ENCODE peak calls at places on chromosomes 7 and 10, in seven cellular contexts. Z, W, G, L, U, R and B are unnamed samples.

GRCh38 chr10:43671659-43672555 is 23.2 kb upstream of the ZNF32 start:
- DNase-seq in Z (peak), W (peak), G (peak), L (peak), U (peak), R (no peak), B (peak)

GRCh38 chr7:139739863-139740597 is 37.8 kb downstream of the HIPK2 start:
- DNase-seq in Z (no peak), W (no peak), G (no peak), L (peak), U (no peak), R (peak), B (no peak)

GRCh38 chr10:52322941-52323340 is 8.9 kb downstream of the DKK1 start:
- DNase-seq in Z (no peak), W (peak), G (no peak), L (no peak), U (no peak), R (no peak), B (no peak)

GRCh38 chr10:131242007-131242406 is 69.5 kb downstream of the TCERG1L start:
- DNase-seq in Z (peak), W (no peak), G (no peak), L (no peak), U (peak), R (no peak), B (no peak)

GRCh38 chr7:51827641-51828040 is 511.0 kb upstream of the COBL start:
- DNase-seq in Z (no peak), W (no peak), G (no peak), L (no peak), U (no peak), R (no peak), B (no peak)

GRCh38 chr10:943334-944033 is 12.0 kb upstream of the LARP4B start:
- DNase-seq in Z (no peak), W (no peak), G (no peak), L (no peak), U (no peak), R (no peak), B (no peak)

GRCh38 chr10:27252267-27253000 is 11.8 kb upstream of the ACBD5 start:
- DNase-seq in Z (peak), W (peak), G (peak), L (peak), U (peak), R (peak), B (peak)

GRCh38 chr10:14072541-14072940 is 258.2 kb downstream of the FRMD4A start:
- DNase-seq in Z (no peak), W (no peak), G (no peak), L (no peak), U (no peak), R (no peak), B (no peak)

GRCh38 chr7:18685961-18686360 is 190.4 kb downstream of the HDAC9 start:
- DNase-seq in Z (no peak), W (peak), G (no peak), L (peak), U (no peak), R (no peak), B (no peak)

GRCh38 chr10:132829403-132829802 is 43.5 kb upstream of the NKX6-2 start:
- DNase-seq in Z (no peak), W (no peak), G (no peak), L (no peak), U (no peak), R (no peak), B (no peak)

GRCh38 chr7:43756368-43757072 is 2.0 kb upstream of the BLVRA start:
- DNase-seq in Z (peak), W (peak), G (no peak), L (peak), U (no peak), R (no peak), B (peak)

GRCh38 chr7:21429786-21430574 is 2.1 kb downstream of the SP4 start:
- DNase-seq in Z (no peak), W (no peak), G (no peak), L (no peak), U (no peak), R (no peak), B (no peak)

GRCh38 chr7:132059141-132059540 is 502.7 kb upstream of the PODXL start:
- DNase-seq in Z (peak), W (no peak), G (no peak), L (no peak), U (no peak), R (no peak), B (no peak)

GRCh38 chr10:633279-634245 is 55.9 kb downstream of the DIP2C start:
- DNase-seq in Z (no peak), W (no peak), G (no peak), L (no peak), U (no peak), R (no peak), B (no peak)

GRCh38 chr7:128021361-128021760 is 9.9 kb downstream of the LRRC4 start:
- DNase-seq in Z (no peak), W (peak), G (no peak), L (peak), U (no peak), R (no peak), B (no peak)

GRCh38 chr10:11898372-11899066 is 75.4 kb downstream of the PROSER2 start:
- DNase-seq in Z (no peak), W (peak), G (no peak), L (peak), U (no peak), R (no peak), B (no peak)

GRCh38 chr10:118595598-118596425 is at the start of gene PRLHR:
- DNase-seq in Z (peak), W (peak), G (no peak), L (peak), U (peak), R (no peak), B (peak)

GRCh38 chr7:74372511-74373111 is 81.1 kb upstream of the GTF2IRD1 start:
- DNase-seq in Z (no peak), W (no peak), G (no peak), L (no peak), U (no peak), R (no peak), B (no peak)

GRCh38 chr7:94657771-94658693 is 2.1 kb upstream of the SGCE start:
- DNase-seq in Z (peak), W (peak), G (peak), L (peak), U (peak), R (peak), B (peak)

GRCh38 chr7:44046321-44047061 is 2.0 kb downstream of the DBNL start:
- DNase-seq in Z (peak), W (no peak), G (no peak), L (no peak), U (no peak), R (no peak), B (peak)

GRCh38 chr7:27144799-27145166 is 1.3 kb upstream of the HOXA5 start:
- DNase-seq in Z (no peak), W (no peak), G (no peak), L (no peak), U (no peak), R (peak), B (no peak)

GRCh38 chr10:113967096-113967495 is 76.6 kb upstream of the ADRB1 start:
- DNase-seq in Z (no peak), W (no peak), G (no peak), L (no peak), U (no peak), R (no peak), B (no peak)

GRCh38 chr7:148698397-148699023 is at the start of gene CUL1:
- DNase-seq in Z (peak), W (peak), G (peak), L (peak), U (peak), R (peak), B (peak)

GRCh38 chr10:80192553-80192952 is 12.8 kb downstream of the ANXA11 start:
- DNase-seq in Z (no peak), W (no peak), G (no peak), L (no peak), U (no peak), R (no peak), B (no peak)

GRCh38 chr7:77326131-77326530 is 90.0 kb downstream of the GSAP start:
- DNase-seq in Z (no peak), W (peak), G (no peak), L (peak), U (no peak), R (no peak), B (no peak)

GRCh38 chr7:117011419-117012260 is 58.3 kb downstream of the ST7 start:
- DNase-seq in Z (no peak), W (no peak), G (peak), L (no peak), U (no peak), R (no peak), B (no peak)

GRCh38 chr7:47725031-47725780 is 143.3 kb upstream of the TNS3 start:
- DNase-seq in Z (no peak), W (peak), G (no peak), L (peak), U (no peak), R (no peak), B (no peak)